ENCODE peak calls at places on chromosomes 16 and 17, in ten cellular contexts. M is CD4-positive, alpha-beta memory T cell; K is occipital lobe; S is stimulated activated CD8-positive, alpha-beta memory T cell treated with anti-CD3 and anti-CD28 coated beads, Interleukin-4, amount 100 ng/mL, for 4 hours; E is ELF-1; D is AG04450; H is NCI-H1436; L is CD8-positive, alpha-beta memory T cell; Z is sigmoid colon; C is NCI-H2107. A is an unnamed sample.

GRCh38 chr16:23082161-23082788 is 67.0 kb downstream of the USP31 start:
- DNase-seq in L (no peak), Z (no peak), D (no peak), E (no peak), S (no peak), K (no peak), H (no peak), C (peak; percentile 41), M (no peak), A (no peak)

GRCh38 chr17:29133146-29133713 is 47.0 kb downstream of the MYO18A start:
- DNase-seq in S (no peak), C (no peak), Z (no peak), H (no peak), E (peak; percentile 30), K (peak; percentile 64), M (no peak), D (no peak), L (no peak), A (no peak)

GRCh38 chr17:47611372-47612350 is 38.1 kb upstream of the KPNB1 start:
- DNase-seq in D (no peak), E (no peak), L (no peak), H (no peak), K (no peak), Z (no peak), M (no peak), S (no peak), C (no peak), A (no peak)

GRCh38 chr16:57132470-57132869 is 40.1 kb downstream of the CPNE2 start:
- DNase-seq in H (no peak), C (no peak), M (no peak), D (no peak), K (no peak), E (peak; percentile 54), L (no peak), Z (no peak), S (no peak), A (no peak)

GRCh38 chr17:83151056-83151441 is 71.6 kb downstream of the METRNL start:
- DNase-seq in C (no peak), H (no peak), M (no peak), D (no peak), S (no peak), L (no peak), Z (no peak), E (no peak), K (no peak), A (no peak)

GRCh38 chr17:60970741-60971140 is 293.1 kb downstream of the BCAS3 start:
- DNase-seq in D (no peak), E (no peak), K (no peak), H (no peak), Z (no peak), C (no peak), M (no peak), L (no peak), S (no peak), A (no peak)

GRCh38 chr16:77782694-77783093 is 5.7 kb upstream of the VAT1L start:
- DNase-seq in L (no peak), K (no peak), D (no peak), E (no peak), H (no peak), M (no peak), Z (no peak), C (no peak), S (no peak), A (no peak)

GRCh38 chr16:84460406-84461028 is 43.9 kb downstream of the MEAK7 start:
- DNase-seq in C (no peak), L (no peak), S (no peak), H (no peak), M (no peak), E (no peak), D (no peak), Z (no peak), K (no peak), A (peak; percentile 33)

GRCh38 chr17:4645642-4646041 is 4.2 kb upstream of the ALOX15 start:
- DNase-seq in H (no peak), C (no peak), Z (no peak), M (no peak), S (no peak), D (no peak), L (no peak), K (no peak), E (no peak), A (no peak)

GRCh38 chr17:45149037-45149668 is 878 bp downstream of the HEXIM1 start:
- DNase-seq in K (peak; percentile 73), C (peak; percentile 33), Z (peak; percentile 95), S (no peak), D (no peak), H (peak; percentile 70), L (peak; percentile 63), E (peak; percentile 97), M (peak; percentile 65), A (peak; percentile 93)

GRCh38 chr16:70747703-70748631 is 53.0 kb downstream of the VAC14 start:
- DNase-seq in M (no peak), H (no peak), L (no peak), E (peak; percentile 46), S (no peak), Z (no peak), K (no peak), D (no peak), C (no peak), A (no peak)

GRCh38 chr16:76486740-76487139 is 209.5 kb downstream of the CNTNAP4 start:
- DNase-seq in C (no peak), D (no peak), S (no peak), Z (no peak), E (no peak), L (no peak), K (no peak), M (no peak), H (no peak), A (no peak)

GRCh38 chr17:65684631-65685030 is 123.2 kb upstream of the AXIN2 start:
- DNase-seq in Z (no peak), H (no peak), E (no peak), S (no peak), D (no peak), C (no peak), K (no peak), L (no peak), M (no peak), A (no peak)

A was measured in sciatic nerve.